ENCODE peak calls at places on chromosomes 2 and 18, in five cellular contexts. O is H54, B is HCT116, R is GM12878, U is heart left ventricle. F is an unnamed sample.

GRCh38 chr2:187875271-187875670 is 321.0 kb upstream of the TFPI start:
- DNase-seq in O (no peak), B (no peak), R (no peak), U (no peak), F (no peak)

GRCh38 chr18:45109271-45109670 is 428.6 kb downstream of the SETBP1 start:
- DNase-seq in O (no peak), B (no peak), R (no peak), U (no peak), F (no peak)

GRCh38 chr2:156379069-156379468 is 46.5 kb upstream of the NR4A2 start:
- DNase-seq in O (no peak), B (no peak), R (no peak), U (no peak), F (no peak)

GRCh38 chr18:14747513-14748474 is at the start of gene ANKRD30B:
- DNase-seq in O (no peak), B (no peak), R (no peak), U (no peak), F (no peak)

GRCh38 chr2:22375094-22375493 is 1009.9 kb upstream of the KLHL29 start:
- DNase-seq in O (no peak), B (no peak), R (no peak), U (no peak), F (no peak)

GRCh38 chr2:151192681-151193080 is 69.0 kb downstream of the RBM43 start:
- DNase-seq in O (no peak), B (no peak), R (no peak), U (no peak), F (no peak)

GRCh38 chr18:13258792-13259385 is 40.3 kb downstream of the LDLRAD4 start:
- DNase-seq in O (no peak), B (no peak), R (no peak), U (no peak), F (no peak)

GRCh38 chr18:11714244-11714918 is 25.3 kb downstream of the GNAL start:
- DNase-seq in O (no peak), B (no peak), R (no peak), U (no peak), F (no peak)

GRCh38 chr2:72883356-72883962 is 3.7 kb upstream of the SPR start:
- DNase-seq in O (no peak), B (no peak), R (no peak), U (peak), F (no peak)

GRCh38 chr18:23887035-23887434 is 127.5 kb upstream of the TTC39C start:
- DNase-seq in O (no peak), B (no peak), R (no peak), U (no peak), F (no peak)

GRCh38 chr18:13447621-13448020 is 229.1 kb downstream of the LDLRAD4 start:
- DNase-seq in O (no peak), B (no peak), R (no peak), U (peak), F (no peak)

GRCh38 chr2:200090683-200091082 is 135.3 kb downstream of the MAIP1 start:
- DNase-seq in O (no peak), B (no peak), R (no peak), U (no peak), F (no peak)

GRCh38 chr18:998976-999375 is 94.3 kb downstream of the ADCYAP1 start:
- DNase-seq in O (no peak), B (no peak), R (no peak), U (no peak), F (no peak)

GRCh38 chr2:191270303-191271178 is 25.3 kb downstream of the MYO1B start:
- DNase-seq in O (no peak), B (no peak), R (no peak), U (no peak), F (no peak)

GRCh38 chr2:136117391-136117841 is 533 bp downstream of the CXCR4 start:
- DNase-seq in O (no peak), B (no peak), R (no peak), U (peak), F (no peak)

GRCh38 chr18:8791171-8791651 is 85.9 kb downstream of the MTCL1 start:
- DNase-seq in O (no peak), B (no peak), R (no peak), U (no peak), F (no peak)

GRCh38 chr2:224561234-224562005 is 23.7 kb downstream of the CUL3 start:
- DNase-seq in O (no peak), B (no peak), R (peak), U (no peak), F (no peak)

GRCh38 chr2:96907405-96908041 is 37.6 kb upstream of the SEMA4C start:
- DNase-seq in O (no peak), B (no peak), R (no peak), U (peak), F (no peak)

GRCh38 chr2:167637726-167638125 is 609.7 kb downstream of the STK39 start:
- DNase-seq in O (no peak), B (no peak), R (no peak), U (no peak), F (no peak)

GRCh38 chr2:3099145-3099859 is 278.3 kb downstream of the EIPR1 start:
- DNase-seq in O (no peak), B (no peak), R (no peak), U (no peak), F (no peak)

GRCh38 chr2:71597749-71598148 is 144.4 kb downstream of the DYSF start:
- DNase-seq in O (no peak), B (no peak), R (no peak), U (no peak), F (no peak)

GRCh38 chr2:128289439-128289838 is 29.2 kb downstream of the HS6ST1 start:
- DNase-seq in O (no peak), B (no peak), R (no peak), U (peak), F (no peak)

GRCh38 chr2:180761224-180761623 is 219.2 kb upstream of the UBE2E3 start:
- DNase-seq in O (no peak), B (peak), R (no peak), U (no peak), F (no peak)

GRCh38 chr2:19358242-19359020 is at the start of gene OSR1:
- DNase-seq in O (peak), B (no peak), R (no peak), U (peak), F (no peak)

GRCh38 chr2:53403836-53404413 is 363.7 kb upstream of the CHAC2 start:
- DNase-seq in O (peak), B (peak), R (no peak), U (no peak), F (no peak)

GRCh38 chr18:79519751-79520472 is 124.2 kb downstream of the NFATC1 start:
- DNase-seq in O (no peak), B (no peak), R (no peak), U (no peak), F (no peak)

GRCh38 chr2:29841386-29842004 is 79.9 kb downstream of the ALK start:
- DNase-seq in O (peak), B (peak), R (peak), U (no peak), F (peak)

GRCh38 chr2:15799432-15799827 is 140.9 kb upstream of the MYCN start:
- DNase-seq in O (no peak), B (no peak), R (no peak), U (peak), F (no peak)

GRCh38 chr2:16506366-16506765 is 159.3 kb downstream of the CYRIA start:
- DNase-seq in O (no peak), B (no peak), R (no peak), U (peak), F (no peak)

GRCh38 chr2:148645925-148646559 is 1.5 kb downstream of the EPC2 start:
- DNase-seq in O (peak), B (peak), R (peak), U (peak), F (peak)
- TF ChIP-seq POLR2A in O (no peak), B (no peak), R (no peak), U (no peak), F (no peak)

GRCh38 chr2:86225581-86225980 is 26.3 kb downstream of the MRPL35 start:
- DNase-seq in O (no peak), B (no peak), R (peak), U (peak), F (peak)
- TF ChIP-seq POLR2A in O (no peak), B (no peak), R (peak), U (no peak), F (no peak)

GRCh38 chr2:8684885-8685696 is 3.2 kb downstream of the ID2 start:
- DNase-seq in O (no peak), B (peak), R (no peak), U (peak), F (no peak)
- TF ChIP-seq POLR2A in O (peak), B (no peak), R (no peak), U (no peak), F (no peak)

GRCh38 chr2:105394951-105395611 is 3.8 kb downstream of the FHL2 start:
- DNase-seq in O (no peak), B (no peak), R (no peak), U (peak), F (no peak)
- TF ChIP-seq POLR2A in O (no peak), B (no peak), R (no peak), U (no peak), F (no peak)

GRCh38 chr2:85409719-85410583 is at the start of gene CAPG:
- DNase-seq in O (peak), B (no peak), R (no peak), U (peak), F (peak)

GRCh38 chr2:85410584-85411404 is 628 bp upstream of the CAPG start:
- DNase-seq in O (no peak), B (no peak), R (no peak), U (no peak), F (no peak)

GRCh38 chr2:85414761-85415498 is 3.6 kb upstream of the SH2D6 start:
- DNase-seq in O (no peak), B (no peak), R (no peak), U (no peak), F (no peak)

GRCh38 chr2:85411405-85411748 is 1.2 kb upstream of the CAPG start:
- DNase-seq in O (no peak), B (no peak), R (no peak), U (no peak), F (no peak)

GRCh38 chr2:85413592-85414421 is 3.6 kb upstream of the CAPG start:
- DNase-seq in O (peak), B (no peak), R (no peak), U (no peak), F (no peak)
- TF ChIP-seq POLR2A in O (no peak), B (peak), R (no peak), U (no peak), F (no peak)

GRCh38 chr2:27442282-27442980 is at the start of gene KRTCAP3:
- DNase-seq in O (no peak), B (peak), R (no peak), U (no peak), F (no peak)
- TF ChIP-seq POLR2A in O (no peak), B (peak), R (peak), U (no peak), F (peak)

GRCh38 chr2:120110507-120110906 is 97.6 kb downstream of the EPB41L5 start:
- DNase-seq in O (no peak), B (no peak), R (no peak), U (no peak), F (no peak)

GRCh38 chr2:120109186-120110061 is 96.5 kb downstream of the EPB41L5 start:
- DNase-seq in O (no peak), B (peak), R (peak), U (no peak), F (peak)

GRCh38 chr2:120110062-120110362 is 97.1 kb downstream of the EPB41L5 start:
- DNase-seq in O (no peak), B (no peak), R (no peak), U (no peak), F (no peak)

GRCh38 chr2:120108749-120109148 is 95.9 kb downstream of the EPB41L5 start:
- DNase-seq in O (no peak), B (no peak), R (no peak), U (no peak), F (no peak)

DNA sequence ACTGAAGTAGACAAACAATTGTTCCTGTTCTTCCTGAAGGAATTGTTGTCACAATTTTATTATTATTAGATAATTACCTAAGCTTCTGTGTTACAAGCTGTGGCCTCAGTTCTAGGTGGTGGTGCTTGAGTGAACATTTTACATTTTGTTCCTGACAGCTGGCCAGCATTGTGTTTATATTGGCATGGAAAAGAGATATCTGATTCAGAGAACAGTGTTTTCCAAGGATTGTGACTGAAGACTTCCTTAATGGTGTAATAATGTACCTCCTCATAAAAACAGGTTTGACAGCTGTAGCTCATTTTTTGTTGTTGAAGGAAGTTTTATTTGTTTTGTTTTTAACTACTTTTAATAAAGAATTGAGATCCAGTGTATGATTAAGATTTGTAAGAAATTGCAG is 95.2 kb downstream of the EPB41L5 start:
- DNase-seq in O (no peak), B (no peak), R (no peak), U (peak), F (no peak)
- TF ChIP-seq POLR2A in O (no peak), B (no peak), R (no peak), U (no peak), F (no peak)

DNA sequence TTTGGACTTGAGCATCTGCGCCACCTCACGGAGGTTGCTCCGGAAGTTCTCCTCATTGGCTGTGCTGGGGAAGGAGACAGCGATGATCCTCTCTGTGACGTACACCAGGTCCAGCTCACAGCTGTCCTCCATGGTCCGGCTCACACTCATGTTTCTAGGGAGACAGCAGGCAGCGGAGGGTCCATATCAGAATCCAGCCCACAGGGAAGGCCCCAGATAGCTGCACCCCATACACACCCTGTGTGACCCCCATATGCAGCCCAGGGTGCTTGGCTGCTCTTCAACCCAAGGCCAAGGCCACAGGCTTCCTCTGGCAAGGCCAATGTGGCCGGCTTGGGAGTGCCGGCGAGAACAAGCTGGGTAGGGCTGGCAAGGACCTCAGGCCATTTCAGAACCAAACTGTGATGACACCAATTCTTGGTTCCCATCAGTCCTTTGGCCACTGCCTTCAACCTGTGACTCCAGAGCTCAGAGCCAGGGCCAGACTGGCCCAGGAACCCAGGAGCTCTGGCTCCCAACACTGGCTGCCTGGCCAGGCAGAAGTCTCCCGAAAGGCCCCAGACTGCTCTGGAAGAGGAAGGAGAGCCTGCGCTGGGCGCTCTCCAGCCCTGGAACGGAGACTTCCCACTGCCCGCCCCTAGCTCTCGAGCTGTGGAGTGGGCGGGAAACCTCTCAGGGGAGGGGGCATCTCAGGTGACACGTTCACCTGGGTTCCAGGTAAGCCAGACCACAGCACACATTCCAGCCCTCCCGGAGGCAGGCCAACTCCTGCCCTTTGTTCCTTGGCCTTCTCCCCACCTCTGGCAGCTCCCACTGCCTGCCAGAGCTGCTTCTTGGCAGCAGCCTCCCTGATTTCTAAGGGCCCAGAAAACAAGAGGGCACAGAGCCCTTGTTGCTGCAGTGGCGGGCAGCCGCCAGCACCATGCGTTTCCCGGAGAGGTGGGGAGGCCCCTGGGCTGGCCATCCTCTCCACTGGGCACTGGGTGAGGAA is 104.7 kb downstream of the TNS1 start:
- DNase-seq in O (no peak), B (no peak), R (no peak), U (peak), F (no peak)
- TF ChIP-seq POLR2A in O (no peak), B (no peak), R (no peak), U (no peak), F (no peak)

DNA sequence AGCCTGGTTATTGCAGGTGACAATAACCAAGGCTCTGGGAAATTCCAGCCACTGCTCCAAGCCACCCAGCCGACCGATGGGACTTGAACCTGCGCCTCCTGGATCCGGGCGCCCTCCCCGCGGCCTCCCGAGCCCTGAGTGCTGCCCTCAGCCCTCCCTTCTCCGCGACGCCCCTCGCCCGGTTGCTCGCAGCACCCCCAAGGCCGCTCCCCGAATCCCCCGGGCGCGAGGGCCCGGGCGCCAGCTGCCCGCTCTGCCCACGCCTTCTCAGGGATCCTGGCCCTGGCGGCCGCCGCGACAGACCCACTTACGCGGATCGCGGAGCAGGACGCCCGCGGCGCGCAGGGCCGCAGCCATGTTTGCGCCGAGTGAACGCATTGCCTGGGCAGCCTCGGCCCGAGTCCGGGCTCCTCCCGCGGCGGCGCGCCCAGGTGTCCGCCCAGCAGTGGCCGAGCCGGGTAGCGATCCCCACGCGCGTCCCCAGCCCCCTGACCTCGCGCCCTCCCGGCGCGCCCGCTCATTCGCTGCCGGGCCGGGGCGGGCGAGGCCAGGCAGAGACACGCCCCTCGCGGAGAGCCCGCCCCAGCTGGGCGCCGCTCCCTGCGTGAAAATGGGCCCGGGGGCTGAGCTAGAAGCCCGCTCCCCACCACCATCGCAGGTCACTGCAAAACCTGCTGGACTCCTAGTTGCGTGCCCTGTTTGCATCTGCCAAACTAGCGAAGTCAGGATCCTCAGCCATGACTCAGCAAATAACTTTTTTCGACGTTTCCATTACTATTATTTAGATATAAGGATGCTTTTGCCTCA is at the start of gene FECH:
- DNase-seq in O (peak), B (peak), R (no peak), U (peak), F (peak)
- TF ChIP-seq POLR2A in O (peak), B (peak), R (peak), U (no peak), F (no peak)